ENCODE peak calls at places on chromosome 1, in four cellular contexts. F is OCI-LY7; S is stimulated activated CD8-positive, alpha-beta memory T cell treated with anti-CD3 and anti-CD28 coated beads, Interleukin-2, amount 100 ng/mL, for 48 hours; B is colonic mucosa. M is an unnamed sample.

GRCh38 chr1:113928129-113928949 is 785 bp upstream of the HIPK1 start:
- DNase-seq in F (peak; percentile 57), B (no peak), S (no peak), M (no peak)

GRCh38 chr1:240803151-240803550 is 191.2 kb upstream of the GREM2 start:
- DNase-seq in F (no peak), S (no peak), B (peak; percentile 35), M (no peak)

GRCh38 chr1:11045428-11046269 is 1.4 kb downstream of the MASP2 start:
- DNase-seq in S (no peak), B (no peak), F (no peak), M (no peak)

GRCh38 chr1:239155466-239155865 is 230.9 kb upstream of the CHRM3 start:
- DNase-seq in F (no peak), B (no peak), S (no peak), M (no peak)

GRCh38 chr1:39104158-39105060 is 78.3 kb downstream of the NDUFS5 start:
- DNase-seq in F (no peak), B (peak; percentile 35), S (no peak), M (no peak)

GRCh38 chr1:59427784-59428183 is 130.9 kb downstream of the FGGY start:
- DNase-seq in F (no peak), S (no peak), B (no peak), M (no peak)

GRCh38 chr1:56922070-56922469 is 43.7 kb downstream of the C8B start:
- DNase-seq in F (no peak), B (no peak), S (no peak), M (no peak)

GRCh38 chr1:66521736-66522365 is 12.1 kb upstream of the SGIP1 start:
- DNase-seq in B (no peak), F (no peak), S (no peak), M (no peak)

GRCh38 chr1:81804320-81804719 is 3.6 kb downstream of the ADGRL2 start:
- DNase-seq in F (no peak), B (no peak), S (no peak), M (no peak)

GRCh38 chr1:227894306-227894721 is 53.4 kb downstream of the WNT9A start:
- DNase-seq in B (no peak), F (no peak), S (no peak), M (peak; percentile 15)

GRCh38 chr1:215228193-215228592 is 145.7 kb downstream of the KCNK2 start:
- DNase-seq in F (no peak), B (no peak), S (no peak), M (no peak)

GRCh38 chr1:41827991-41828570 is 90.6 kb downstream of the HIVEP3 start:
- DNase-seq in F (no peak), B (no peak), S (no peak), M (no peak)

GRCh38 chr1:29388170-29388569 is 151.8 kb downstream of the PTPRU start:
- DNase-seq in F (no peak), S (no peak), B (peak; percentile 4), M (no peak)

GRCh38 chr1:65255088-65256050 is 54.0 kb upstream of the DNAJC6 start:
- DNase-seq in F (no peak), S (no peak), B (no peak), M (peak; percentile 34)

GRCh38 chr1:33094971-33095604 is 14.1 kb downstream of the AZIN2 start:
- DNase-seq in F (peak; percentile 37), B (peak; percentile 77), S (no peak), M (no peak)

GRCh38 chr1:228206582-228207351 is 1.1 kb upstream of the OBSCN start:
- DNase-seq in B (no peak), F (no peak), S (no peak), M (no peak)

GRCh38 chr1:22263359-22263758 is 120.5 kb upstream of the WNT4 start:
- DNase-seq in F (no peak), S (no peak), B (peak; percentile 41), M (no peak)

GRCh38 chr1:1124786-1125642 is 9.1 kb upstream of the C1orf159 start:
- DNase-seq in F (no peak), B (peak; percentile 92), S (no peak), M (no peak)

GRCh38 chr1:208010070-208010469 is 99.1 kb upstream of the CD34 start:
- DNase-seq in S (no peak), B (no peak), F (no peak), M (no peak)

GRCh38 chr1:58620259-58620658 is 43.2 kb upstream of the TACSTD2 start:
- DNase-seq in S (no peak), F (no peak), B (peak; percentile 48), M (no peak)

GRCh38 chr1:119091618-119092017 is 48.8 kb downstream of the WARS2 start:
- DNase-seq in S (no peak), F (no peak), B (no peak), M (no peak)

GRCh38 chr1:87367549-87367948 is 38.9 kb downstream of the LMO4 start:
- DNase-seq in S (no peak), B (no peak), F (no peak), M (no peak)

GRCh38 chr1:201262963-201263608 is 20.2 kb upstream of the PKP1 start:
- DNase-seq in F (no peak), B (peak; percentile 14), S (no peak), M (no peak)

GRCh38 chr1:209434066-209434465 is 149.4 kb upstream of the CAMK1G start:
- DNase-seq in F (no peak), B (no peak), S (no peak), M (no peak)

GRCh38 chr1:234355782-234356510 is 17.3 kb upstream of the COA6 start:
- DNase-seq in S (no peak), F (no peak), B (no peak), M (no peak)

GRCh38 chr1:163069142-163069541 is at the start of gene RGS4:
- DNase-seq in F (no peak), S (no peak), B (peak; percentile 18), M (peak; percentile 73)